ENCODE peak calls at places on chromosomes 11 and 22, in ten cellular contexts. X, S, H, Z, P, A, F, N, D and C are unnamed samples.

GRCh38 chr11:106178361-106178760 is 100.9 kb downstream of the AASDHPPT start:
- DNase-seq in X (no peak), S (no peak), H (no peak), Z (no peak), P (no peak), A (no peak), F (peak), N (no peak), D (no peak), C (no peak)

GRCh38 chr11:1876361-1877063 is 15.2 kb downstream of the PRR33 start:
- DNase-seq in X (no peak), S (peak), H (no peak), Z (no peak), P (no peak), A (no peak), F (peak), N (peak), D (no peak), C (peak)

GRCh38 chr11:134499990-134500389 is 87.9 kb upstream of the B3GAT1 start:
- DNase-seq in X (no peak), S (no peak), H (no peak), Z (no peak), P (no peak), A (no peak), F (no peak), N (no peak), D (no peak), C (no peak)

GRCh38 chr11:130452941-130453340 is 4.5 kb downstream of the ADAMTS15 start:
- DNase-seq in X (no peak), S (no peak), H (no peak), Z (no peak), P (no peak), A (no peak), F (no peak), N (no peak), D (no peak), C (no peak)

GRCh38 chr22:35705141-35705540 is 12.5 kb upstream of the APOL5 start:
- DNase-seq in X (peak), S (no peak), H (no peak), Z (no peak), P (peak), A (no peak), F (peak), N (peak), D (no peak), C (no peak)

GRCh38 chr11:69864930-69865661 is 45.9 kb upstream of the FGF3 start:
- DNase-seq in X (no peak), S (no peak), H (no peak), Z (no peak), P (no peak), A (no peak), F (no peak), N (no peak), D (no peak), C (no peak)

GRCh38 chr11:96259053-96259837 is 83.8 kb downstream of the MAML2 start:
- DNase-seq in X (no peak), S (no peak), H (no peak), Z (no peak), P (peak), A (no peak), F (peak), N (peak), D (no peak), C (no peak)

GRCh38 chr11:21965221-21965620 is 227.7 kb upstream of the ANO5 start:
- DNase-seq in X (no peak), S (no peak), H (no peak), Z (no peak), P (no peak), A (no peak), F (no peak), N (no peak), D (no peak), C (no peak)

GRCh38 chr11:78161937-78162336 is 22.5 kb upstream of the ALG8 start:
- DNase-seq in X (no peak), S (no peak), H (no peak), Z (no peak), P (peak), A (no peak), F (no peak), N (no peak), D (no peak), C (peak)

GRCh38 chr11:65573391-65574146 is 1.2 kb downstream of the FAM89B start:
- DNase-seq in X (no peak), S (no peak), H (no peak), Z (peak), P (no peak), A (no peak), F (no peak), N (no peak), D (no peak), C (peak)

GRCh38 chr11:113663567-113663966 is 42.5 kb downstream of the TMPRSS5 start:
- DNase-seq in X (no peak), S (no peak), H (no peak), Z (no peak), P (no peak), A (no peak), F (no peak), N (no peak), D (no peak), C (no peak)

GRCh38 chr11:116219171-116219635 is 553.6 kb downstream of the BUD13 start:
- DNase-seq in X (no peak), S (no peak), H (no peak), Z (no peak), P (no peak), A (no peak), F (no peak), N (no peak), D (peak), C (no peak)

GRCh38 chr11:12460441-12460840 is 83.1 kb downstream of the PARVA start:
- DNase-seq in X (no peak), S (no peak), H (no peak), Z (no peak), P (peak), A (no peak), F (no peak), N (no peak), D (no peak), C (no peak)

GRCh38 chr22:46994983-46995382 is 232.5 kb downstream of the TBC1D22A start:
- DNase-seq in X (no peak), S (no peak), H (no peak), Z (no peak), P (no peak), A (no peak), F (no peak), N (no peak), D (no peak), C (no peak)

GRCh38 chr11:122773781-122774266 is 64.5 kb upstream of the CRTAM start:
- DNase-seq in X (no peak), S (no peak), H (no peak), Z (no peak), P (no peak), A (no peak), F (no peak), N (no peak), D (no peak), C (no peak)

GRCh38 chr11:8019671-8020597 is 32.8 kb downstream of the EIF3F start:
- DNase-seq in X (no peak), S (peak), H (no peak), Z (no peak), P (peak), A (no peak), F (no peak), N (peak), D (no peak), C (no peak)

GRCh38 chr11:60633645-60634044 is 65.8 kb upstream of the MS4A8 start:
- DNase-seq in X (no peak), S (no peak), H (no peak), Z (no peak), P (no peak), A (no peak), F (no peak), N (no peak), D (no peak), C (no peak)

GRCh38 chr11:104876838-104877500 is 21.3 kb downstream of the CASP12 start:
- DNase-seq in X (no peak), S (no peak), H (no peak), Z (no peak), P (no peak), A (no peak), F (no peak), N (no peak), D (no peak), C (no peak)

GRCh38 chr11:13781153-13781552 is 112.7 kb downstream of the FAR1 start:
- DNase-seq in X (no peak), S (no peak), H (peak), Z (no peak), P (no peak), A (no peak), F (no peak), N (no peak), D (no peak), C (no peak)

GRCh38 chr11:117882539-117882938 is 6.1 kb upstream of the FXYD6 start:
- DNase-seq in X (no peak), S (no peak), H (peak), Z (no peak), P (no peak), A (no peak), F (no peak), N (no peak), D (no peak), C (no peak)